ENCODE peak calls at places on chromosome 1, in five cellular contexts. B is cardiac septum, L is left lung, E is nephron progenitor cell, R is EL. Y is an unnamed sample.

GRCh38 chr1:156748670-156749428 is 2.6 kb downstream of the HDGF start:
- DNase-seq in B (peak), L (no peak), E (no peak), R (peak), Y (peak)

GRCh38 chr1:23019851-23020625 is 770 bp downstream of the KDM1A start:
- DNase-seq in B (peak), L (peak), E (peak), R (peak), Y (peak)

GRCh38 chr1:160614410-160614809 is 32.4 kb downstream of the SLAMF1 start:
- DNase-seq in B (no peak), L (no peak), E (no peak), R (no peak), Y (no peak)

GRCh38 chr1:208149776-208150514 is 94.2 kb downstream of the PLXNA2 start:
- DNase-seq in B (no peak), L (no peak), E (peak), R (no peak), Y (peak)

GRCh38 chr1:26993237-26994019 is at the start of gene TRNP1:
- DNase-seq in B (peak), L (peak), E (peak), R (peak), Y (peak)

GRCh38 chr1:184118051-184118450 is 66.5 kb downstream of the TSEN15 start:
- DNase-seq in B (no peak), L (no peak), E (no peak), R (peak), Y (no peak)

GRCh38 chr1:182614796-182615451 is 10.7 kb upstream of the RGS16 start:
- DNase-seq in B (peak), L (peak), E (peak), R (peak), Y (peak)

GRCh38 chr1:93433407-93433961 is 14.4 kb upstream of the FNBP1L start:
- DNase-seq in B (peak), L (no peak), E (no peak), R (no peak), Y (peak)

GRCh38 chr1:87058343-87058649 is 143.9 kb downstream of the HS2ST1 start:
- DNase-seq in B (no peak), L (no peak), E (no peak), R (peak), Y (no peak)

GRCh38 chr1:167186198-167186750 is 34.4 kb upstream of the POU2F1 start:
- DNase-seq in B (no peak), L (no peak), E (no peak), R (no peak), Y (no peak)

GRCh38 chr1:1604374-1605033 is 4.6 kb upstream of the FNDC10 start:
- DNase-seq in B (no peak), L (no peak), E (no peak), R (no peak), Y (no peak)

GRCh38 chr1:87331319-87332269 is 2.9 kb downstream of the LMO4 start:
- DNase-seq in B (peak), L (peak), E (peak), R (peak), Y (peak)

GRCh38 chr1:182716740-182717720 is 32.6 kb upstream of the RGS8 start:
- DNase-seq in B (no peak), L (no peak), E (no peak), R (no peak), Y (no peak)

GRCh38 chr1:190579517-190580193 is 102.0 kb upstream of the BRINP3 start:
- DNase-seq in B (no peak), L (no peak), E (no peak), R (no peak), Y (no peak)

GRCh38 chr1:223811634-223812101 is 34.1 kb downstream of the TP53BP2 start:
- DNase-seq in B (no peak), L (no peak), E (no peak), R (peak), Y (no peak)

Y was measured in Calu3.